ENCODE peak calls at places on chromosome 17, in five cellular contexts. Z, V, I, N and B are unnamed samples.

GRCh38 chr17:50114849-50115357 is 15.1 kb downstream of the SAMD14 start:
- DNase-seq in Z (no peak), V (peak), I (no peak), N (no peak), B (no peak)

GRCh38 chr17:30332057-30332542 is 1.8 kb downstream of the TMIGD1 start:
- DNase-seq in Z (no peak), V (peak), I (no peak), N (peak), B (no peak)

GRCh38 chr17:3033248-3033640 is 30.2 kb downstream of the OR1D5 start:
- DNase-seq in Z (no peak), V (no peak), I (no peak), N (no peak), B (no peak)

GRCh38 chr17:2962236-2962635 is 101.2 kb downstream of the OR1D5 start:
- DNase-seq in Z (no peak), V (no peak), I (no peak), N (no peak), B (no peak)

GRCh38 chr17:17905036-17905320 is 67.2 kb downstream of the TOM1L2 start:
- DNase-seq in Z (no peak), V (no peak), I (no peak), N (no peak), B (no peak)

GRCh38 chr17:41825175-41825845 is 10.7 kb downstream of the NT5C3B start:
- DNase-seq in Z (no peak), V (no peak), I (no peak), N (no peak), B (no peak)

GRCh38 chr17:8366231-8366630 is 10.3 kb downstream of the KRABD2 start:
- DNase-seq in Z (no peak), V (no peak), I (no peak), N (no peak), B (no peak)

GRCh38 chr17:69373069-69373468 is 41.4 kb upstream of the MAP2K6 start:
- DNase-seq in Z (no peak), V (no peak), I (no peak), N (no peak), B (no peak)

GRCh38 chr17:80864751-80865150 is 126.9 kb upstream of the CHMP6 start:
- DNase-seq in Z (no peak), V (no peak), I (no peak), N (no peak), B (no peak)

GRCh38 chr17:72683506-72684404 is 408.7 kb downstream of the SLC39A11 start:
- DNase-seq in Z (no peak), V (peak), I (no peak), N (no peak), B (no peak)

GRCh38 chr17:16215002-16215272 is 397 bp downstream of the NCOR1 start:
- DNase-seq in Z (no peak), V (peak), I (peak), N (no peak), B (peak)

GRCh38 chr17:27959382-27959709 is 66.2 kb upstream of the LYRM9 start:
- DNase-seq in Z (no peak), V (no peak), I (no peak), N (no peak), B (no peak)

GRCh38 chr17:82333279-82334171 is at the start of gene SECTM1:
- DNase-seq in Z (no peak), V (no peak), I (no peak), N (no peak), B (no peak)

GRCh38 chr17:7557825-7558543 is 566 bp upstream of the TNFSF13 start:
- DNase-seq in Z (no peak), V (peak), I (no peak), N (no peak), B (peak)

GRCh38 chr17:7011415-7011814 is 1.0 kb upstream of the RNASEK start:
- DNase-seq in Z (no peak), V (no peak), I (no peak), N (no peak), B (no peak)

GRCh38 chr17:5922476-5922875 is 147.7 kb upstream of the WSCD1 start:
- DNase-seq in Z (no peak), V (no peak), I (no peak), N (no peak), B (no peak)

GRCh38 chr17:49461580-49461979 is 33.5 kb upstream of the NGFR start:
- DNase-seq in Z (no peak), V (no peak), I (no peak), N (no peak), B (no peak)

GRCh38 chr17:64009571-64010402 is 10.6 kb downstream of the ICAM2 start:
- DNase-seq in Z (no peak), V (no peak), I (no peak), N (no peak), B (no peak)

GRCh38 chr17:83053021-83053778 is 26.2 kb upstream of the METRNL start:
- DNase-seq in Z (no peak), V (no peak), I (no peak), N (no peak), B (no peak)

GRCh38 chr17:53574038-53574437 is 248.7 kb upstream of the KIF2B start:
- DNase-seq in Z (no peak), V (no peak), I (no peak), N (no peak), B (no peak)

GRCh38 chr17:67434061-67434525 is 57.0 kb downstream of the PITPNC1 start:
- DNase-seq in Z (no peak), V (no peak), I (no peak), N (no peak), B (no peak)

GRCh38 chr17:50908860-50909764 is 43.0 kb upstream of the TOB1 start:
- DNase-seq in Z (no peak), V (peak), I (no peak), N (no peak), B (no peak)

GRCh38 chr17:28727727-28728363 is 743 bp upstream of the NEK8 start:
- DNase-seq in Z (no peak), V (peak), I (no peak), N (peak), B (peak)

GRCh38 chr17:81741594-81742452 is 29.7 kb downstream of the SLC25A10 start:
- DNase-seq in Z (no peak), V (no peak), I (no peak), N (no peak), B (no peak)

GRCh38 chr17:6636616-6637457 is 3.7 kb downstream of the KIAA0753 start:
- DNase-seq in Z (no peak), V (no peak), I (no peak), N (no peak), B (no peak)

GRCh38 chr17:4877089-4877488 is 22.2 kb upstream of the C17orf107 start:
- DNase-seq in Z (no peak), V (no peak), I (no peak), N (no peak), B (no peak)

GRCh38 chr17:54404259-54404658 is 496.4 kb upstream of the TOM1L1 start:
- DNase-seq in Z (no peak), V (no peak), I (no peak), N (no peak), B (no peak)

GRCh38 chr17:29376667-29377268 is 13.4 kb upstream of the TAOK1 start:
- DNase-seq in Z (no peak), V (no peak), I (no peak), N (no peak), B (no peak)

GRCh38 chr17:31523862-31524730 is 132.6 kb downstream of the RAB11FIP4 start:
- DNase-seq in Z (no peak), V (no peak), I (no peak), N (no peak), B (no peak)

GRCh38 chr17:2083613-2084128 is 28.8 kb downstream of the HIC1 start:
- DNase-seq in Z (no peak), V (peak), I (no peak), N (peak), B (no peak)

GRCh38 chr17:79982986-79983385 is 52.7 kb downstream of the TBC1D16 start:
- DNase-seq in Z (no peak), V (no peak), I (no peak), N (no peak), B (no peak)

GRCh38 chr17:18008496-18009268 is 30.3 kb downstream of the ATPAF2 start:
- DNase-seq in Z (no peak), V (no peak), I (no peak), N (no peak), B (no peak)

GRCh38 chr17:43027091-43028032 is 2.3 kb downstream of the RND2 start:
- DNase-seq in Z (no peak), V (no peak), I (no peak), N (no peak), B (no peak)
- TF ChIP-seq TAF1 in Z (no peak), V (no peak), I (no peak), N (no peak), B (no peak)

DNA sequence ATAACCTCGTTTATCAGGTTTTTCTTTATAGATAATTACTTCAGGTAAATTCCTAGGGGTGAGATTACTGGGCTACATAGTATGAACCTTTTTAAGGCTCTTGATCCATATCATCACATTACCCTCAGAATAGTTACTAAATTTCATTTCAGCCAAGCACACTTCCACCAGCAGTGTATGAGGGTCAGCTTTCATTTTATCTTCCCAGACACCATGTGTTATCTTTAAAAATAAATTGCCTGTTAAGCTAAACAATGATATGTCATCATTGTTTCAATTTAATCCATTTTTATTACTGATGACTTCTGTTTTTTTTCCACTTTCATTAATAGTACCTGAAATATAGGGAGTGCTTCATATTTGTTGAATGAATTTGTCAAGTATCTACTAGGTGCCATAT is 33.4 kb downstream of the PRKCA start:
- DNase-seq in Z (no peak), V (no peak), I (no peak), N (no peak), B (no peak)
- TF ChIP-seq POLR2A in Z (no peak), V (no peak), I (no peak), N (no peak), B (no peak)

DNA sequence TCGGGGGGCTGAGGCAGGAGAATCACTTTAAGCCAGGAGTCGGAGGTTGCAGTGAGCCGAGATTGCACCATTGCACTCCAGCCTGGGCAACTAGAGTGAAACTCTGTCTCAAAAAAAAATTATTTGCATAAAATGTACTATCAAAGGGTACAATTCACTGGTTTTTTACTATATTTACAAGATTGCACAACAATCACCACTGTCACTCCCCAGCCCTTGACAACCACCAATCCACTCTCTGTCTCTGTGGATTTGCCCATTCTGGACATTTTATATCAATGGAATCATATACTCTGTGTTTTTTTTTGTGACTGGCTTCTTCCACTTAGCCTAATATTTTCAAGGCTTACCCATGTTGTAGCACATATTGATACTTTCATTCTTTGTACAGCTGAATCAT is 18.8 kb downstream of the TBX2 start:
- DNase-seq in Z (no peak), V (no peak), I (no peak), N (no peak), B (no peak)
- TF ChIP-seq POLR2AphosphoS5 in Z (no peak), V (no peak), I (no peak), N (no peak), B (no peak)

DNA sequence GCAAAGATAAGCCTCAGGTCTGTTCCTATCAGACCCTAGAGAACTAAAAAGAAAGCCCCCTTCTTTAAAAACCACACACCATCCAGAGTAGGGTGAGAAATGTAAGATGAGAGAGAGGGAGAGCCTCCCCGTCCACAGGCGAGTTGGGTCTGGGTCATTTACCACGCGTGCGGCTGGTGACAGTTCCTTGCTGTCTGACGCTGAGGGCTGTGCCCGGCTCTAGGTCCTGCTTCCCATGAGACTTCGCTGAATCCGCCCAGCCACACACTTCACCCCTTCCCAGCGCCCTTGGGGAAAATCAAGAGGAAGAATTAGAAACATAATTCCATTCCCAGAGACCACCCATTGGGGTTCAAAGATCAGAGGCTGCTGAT is 54.2 kb downstream of the WNT3 start:
- DNase-seq in Z (no peak), V (no peak), I (no peak), N (no peak), B (no peak)
- TF ChIP-seq TAF1 in Z (no peak), V (no peak), I (no peak), N (no peak), B (no peak)

DNA sequence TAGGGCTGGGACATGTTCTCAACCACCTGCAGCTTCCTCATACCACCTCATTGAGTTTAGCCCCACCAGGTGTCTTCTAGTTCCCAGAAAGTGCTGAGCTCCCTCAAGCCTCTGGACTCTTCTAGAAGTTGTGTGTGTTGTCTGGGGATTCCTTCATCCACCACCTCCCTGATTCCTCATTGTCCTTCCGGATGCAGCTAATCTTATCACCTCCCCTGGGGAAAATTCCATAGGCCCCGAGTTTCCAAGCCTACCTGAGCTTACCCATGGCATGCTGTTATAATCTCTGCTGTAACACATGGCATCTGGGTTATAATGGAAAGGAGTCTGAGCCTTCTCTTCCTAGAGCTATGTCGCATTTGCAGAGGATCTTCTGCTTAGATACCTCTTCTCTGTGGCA is 243.5 kb upstream of the SDK2 start:
- DNase-seq in Z (no peak), V (no peak), I (no peak), N (no peak), B (no peak)
- TF ChIP-seq POLR2A in Z (no peak), V (no peak), I (no peak), N (no peak), B (no peak)

GRCh38 chr17:56956992-56957391 is 3.9 kb downstream of the COIL start:
- DNase-seq in Z (no peak), V (no peak), I (no peak), N (no peak), B (no peak)
- TF ChIP-seq POLR2AphosphoS5 in Z (no peak), V (no peak), I (no peak), N (no peak), B (no peak)